ENCODE peak calls at places on chromosomes 2 and 18, in eight cellular contexts. B is astrocyte of the spinal cord; J is brain pericyte; F is NCI-H2171 treated with DMSO at 0.1 percent for 48 hours; Q is activated CD4-positive, alpha-beta T cell treated with anti-CD3 and anti-CD28 coated beads, Interleukin-2, amount 10 ng/mL, durations not matched to agents 7 days and 5 days; O is H4; D is M059J; Z is right cardiac atrium. V is an unnamed sample.

GRCh38 chr2:190344275-190344827 is 962 bp downstream of the INPP1 start:
- DNase-seq in J (no peak), Z (no peak), Q (no peak), F (no peak), D (peak), B (no peak), O (peak), V (peak)

GRCh38 chr2:70960833-70961647 is 17.4 kb upstream of the ANKRD53 start:
- DNase-seq in B (no peak), Q (peak), Z (no peak), F (no peak), O (no peak), J (no peak), D (no peak), V (no peak)

GRCh38 chr2:240765007-240765406 is 55.0 kb downstream of the KIF1A start:
- DNase-seq in F (no peak), B (no peak), O (no peak), D (no peak), Q (no peak), Z (no peak), J (no peak), V (no peak)

GRCh38 chr2:30234180-30234971 is 3.0 kb downstream of the LBH start:
- DNase-seq in D (peak), Z (no peak), Q (peak), F (no peak), O (peak), J (no peak), B (peak), V (peak)

GRCh38 chr2:197215988-197216979 is 94.3 kb downstream of the ANKRD44 start:
- DNase-seq in Z (no peak), Q (no peak), B (peak), J (no peak), O (no peak), F (no peak), D (peak), V (peak)

GRCh38 chr18:48715651-48716354 is 177.0 kb downstream of the CTIF start:
- DNase-seq in Z (peak), O (no peak), B (no peak), F (no peak), Q (no peak), J (no peak), D (no peak), V (no peak)

GRCh38 chr18:44725300-44726096 is 44.8 kb downstream of the SETBP1 start:
- DNase-seq in Z (peak), B (peak), F (no peak), J (no peak), O (peak), D (peak), Q (peak), V (peak)

GRCh38 chr2:121130301-121130850 is 154.6 kb downstream of the TFCP2L1 start:
- DNase-seq in F (no peak), Q (no peak), J (no peak), O (no peak), D (no peak), B (no peak), Z (no peak), V (no peak)

GRCh38 chr2:145007673-145008263 is 487.8 kb upstream of the ZEB2 start:
- DNase-seq in B (peak), Q (no peak), Z (peak), J (no peak), O (peak), F (peak), D (peak), V (no peak)

GRCh38 chr2:160516547-160517365 is 23.1 kb upstream of the RBMS1 start:
- DNase-seq in Q (no peak), Z (no peak), B (peak), J (no peak), F (no peak), D (peak), O (peak), V (no peak)

GRCh38 chr2:194090251-194090905 is 1566.6 kb upstream of the SLC39A10 start:
- DNase-seq in Q (no peak), B (no peak), O (no peak), Z (no peak), D (no peak), J (no peak), F (no peak), V (no peak)

GRCh38 chr18:58789856-58790255 is 74.8 kb upstream of the ZNF532 start:
- DNase-seq in D (no peak), J (no peak), O (peak), F (no peak), Z (no peak), Q (no peak), B (no peak), V (no peak)

GRCh38 chr2:174218773-174219172 is 29.6 kb downstream of the OLA1 start:
- DNase-seq in J (no peak), Q (no peak), B (no peak), O (no peak), F (no peak), D (no peak), Z (no peak), V (no peak)

V was measured in kidney glomerular epithelial cell.